ENCODE peak calls at places on chromosomes 5 and 9, in five cellular contexts. B is lower leg skin, E is IMR-90, F is pancreas, W is GM06990. L is an unnamed sample.

GRCh38 chr9:546235-546634 is 295.3 kb upstream of the DMRT1 start:
- DNase-seq in B (no peak), E (no peak), F (no peak), W (no peak), L (no peak)

GRCh38 chr5:40995816-40996586 is 75.1 kb downstream of the MROH2B start:
- DNase-seq in B (no peak), E (no peak), F (no peak), W (no peak), L (no peak)

GRCh38 chr5:140267559-140268018 is 35.3 kb downstream of the PFDN1 start:
- DNase-seq in B (no peak), E (no peak), F (no peak), W (no peak), L (no peak)

GRCh38 chr9:116639251-116639741 is 47.8 kb upstream of the TRIM32 start:
- DNase-seq in B (no peak), E (peak), F (no peak), W (no peak), L (peak)

GRCh38 chr5:25435882-25436281 is 791.1 kb upstream of the CDH10 start:
- DNase-seq in B (no peak), E (no peak), F (no peak), W (no peak), L (no peak)

GRCh38 chr9:136566899-136567298 is 21.1 kb upstream of the NOTCH1 start:
- DNase-seq in B (no peak), E (no peak), F (peak), W (no peak), L (peak)

GRCh38 chr5:10370931-10371330 is 17.4 kb downstream of the MARCHF6 start:
- DNase-seq in B (no peak), E (no peak), F (no peak), W (no peak), L (no peak)

GRCh38 chr5:39670391-39670790 is 245.6 kb upstream of the DAB2 start:
- DNase-seq in B (no peak), E (no peak), F (no peak), W (no peak), L (no peak)

GRCh38 chr5:115555084-115555633 is 10.6 kb upstream of the FEM1C start:
- DNase-seq in B (no peak), E (no peak), F (no peak), W (no peak), L (no peak)

GRCh38 chr5:1724822-1725602 is 74.6 kb downstream of the MRPL36 start:
- DNase-seq in B (peak), E (no peak), F (no peak), W (no peak), L (peak)

GRCh38 chr9:78676623-78677022 is 379.7 kb downstream of the PSAT1 start:
- DNase-seq in B (no peak), E (peak), F (no peak), W (no peak), L (peak)

GRCh38 chr5:71456362-71456743 is 902 bp downstream of the BDP1 start:
- DNase-seq in B (no peak), E (no peak), F (no peak), W (no peak), L (no peak)

GRCh38 chr5:151589878-151590570 is 1.1 kb downstream of the FAT2 start:
- DNase-seq in B (no peak), E (no peak), F (no peak), W (no peak), L (no peak)

GRCh38 chr9:114884787-114885452 is 45.5 kb downstream of the TNFSF8 start:
- DNase-seq in B (no peak), E (peak), F (no peak), W (no peak), L (no peak)

GRCh38 chr9:134215709-134216448 is 51.5 kb upstream of the RNU6ATAC start:
- DNase-seq in B (peak), E (peak), F (peak), W (no peak), L (no peak)

GRCh38 chr5:153613143-153613542 is 122.7 kb downstream of the GRIA1 start:
- DNase-seq in B (no peak), E (peak), F (no peak), W (no peak), L (peak)

GRCh38 chr5:153610009-153610408 is 119.5 kb downstream of the GRIA1 start:
- DNase-seq in B (no peak), E (no peak), F (no peak), W (no peak), L (no peak)
- TF ChIP-seq CTCF in B (no peak), E (no peak), F (no peak), W (no peak), L (no peak)

GRCh38 chr5:148828461-148829247 is 2.2 kb downstream of the ADRB2 start:
- DNase-seq in B (no peak), E (peak), F (no peak), W (no peak), L (no peak)
- H3K4me3 ChIP-seq in B (peak), E (peak), F (peak), W (peak), L (no peak)

DNA sequence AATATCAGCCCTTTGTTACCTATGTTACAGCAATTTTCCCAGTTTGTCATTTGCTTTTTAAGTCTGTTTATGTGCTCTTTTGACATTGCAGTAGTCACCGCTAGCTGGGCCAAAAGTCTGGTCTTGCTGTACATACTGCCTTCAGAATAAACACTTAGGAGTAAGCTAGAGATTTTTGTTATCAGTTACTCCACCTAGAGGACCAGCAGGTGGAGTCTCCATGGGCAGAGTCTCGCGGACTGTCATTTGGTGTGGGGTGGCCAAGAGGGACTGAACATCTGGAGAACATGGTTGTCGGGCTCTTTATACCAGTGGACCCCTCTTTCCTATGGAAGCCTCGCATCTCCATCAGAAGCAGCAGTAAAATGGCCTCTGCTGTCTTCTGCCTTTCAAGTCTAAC is 10.8 kb upstream of the MGAT1 start:
- DNase-seq in B (peak), E (no peak), F (no peak), W (no peak), L (no peak)
- TF ChIP-seq CTCF in B (no peak), E (no peak), F (no peak), W (peak), L (no peak)

GRCh38 chr5:56818409-56819026 is 3.2 kb downstream of the MAP3K1 start:
- DNase-seq in B (no peak), E (peak), F (no peak), W (no peak), L (peak)

GRCh38 chr5:56817306-56817986 is 2.1 kb downstream of the MAP3K1 start:
- DNase-seq in B (no peak), E (no peak), F (no peak), W (peak), L (no peak)

GRCh38 chr5:56816546-56817081 is 1.3 kb downstream of the MAP3K1 start:
- DNase-seq in B (peak), E (peak), F (peak), W (peak), L (peak)

GRCh38 chr5:56815657-56816545 is 552 bp downstream of the MAP3K1 start:
- DNase-seq in B (peak), E (peak), F (peak), W (peak), L (no peak)

GRCh38 chr5:56819027-56819881 is 3.9 kb downstream of the MAP3K1 start:
- DNase-seq in B (no peak), E (no peak), F (no peak), W (peak), L (peak)
- H3K4me3 ChIP-seq in B (no peak), E (peak), F (peak), W (peak), L (peak)

DNA sequence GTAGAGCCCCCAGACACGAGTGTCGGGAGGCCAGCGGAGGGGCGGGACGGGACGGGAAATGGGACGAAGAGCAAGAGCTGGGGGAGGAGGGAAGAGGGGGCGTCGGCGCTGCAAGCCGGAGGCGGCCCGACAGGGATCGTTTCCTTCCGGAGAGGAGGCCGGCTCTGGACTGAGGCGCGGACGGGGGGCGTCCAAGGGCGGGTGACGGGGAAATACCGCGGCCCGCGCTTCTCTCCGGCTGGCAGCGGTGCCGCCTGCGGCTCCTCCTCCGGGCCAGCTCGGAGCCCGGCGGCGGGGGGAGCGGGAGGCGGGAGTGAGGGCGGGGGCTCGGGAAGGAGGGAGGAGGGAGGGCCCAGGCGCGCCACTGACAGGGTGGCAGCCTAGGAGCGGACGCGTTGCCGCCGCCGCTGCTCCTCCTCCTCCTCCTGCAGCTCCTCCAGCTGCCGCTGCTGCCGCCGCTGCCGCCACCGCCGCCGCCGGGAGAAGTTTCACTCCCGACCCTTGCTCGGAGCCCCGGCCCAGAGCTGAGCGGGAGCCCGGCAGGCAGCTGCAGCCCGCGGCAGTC is at the start of gene CHSY3:
- DNase-seq in B (peak), E (peak), F (peak), W (peak), L (peak)
- TF ChIP-seq CTCF in B (no peak), E (no peak), F (no peak), W (no peak), L (no peak)

L was measured in fibroblast of the aortic adventitia.